ENCODE peak calls at places on chromosomes 4 and X, in eight cellular contexts. One of them, this sample, is unnamed.

GRCh38 chrX:151828434-151829080 is 84.1 kb upstream of the MAGEA4 start:
- DNase-seq in Right ventricle myocardium superior: no peak
- DNase-seq in fibroblast of lung: no peak
- DNase-seq in MV-4-11: no peak
- DNase-seq in naive thymus-derived CD8-positive, alpha-beta T cell: no peak
- DNase-seq in foreskin fibroblast: peak; percentile 11
- DNase-seq in stimulated activated CD4-positive, alpha-beta T cell treated with anti-CD3 and anti-CD28 coated beads, TNF-alpha, amount 100 ng/mL, for 48 hours: no peak
- DNase-seq in nephron progenitor cell: no peak
- DNase-seq in this sample: no peak

GRCh38 chrX:19839770-19840254 is 47.6 kb downstream of the SH3KBP1 start:
- DNase-seq in Right ventricle myocardium superior: no peak
- DNase-seq in fibroblast of lung: no peak
- DNase-seq in MV-4-11: peak; percentile 49
- DNase-seq in naive thymus-derived CD8-positive, alpha-beta T cell: no peak
- DNase-seq in foreskin fibroblast: no peak
- DNase-seq in stimulated activated CD4-positive, alpha-beta T cell treated with anti-CD3 and anti-CD28 coated beads, TNF-alpha, amount 100 ng/mL, for 48 hours: no peak
- DNase-seq in nephron progenitor cell: no peak
- DNase-seq in this sample: no peak

GRCh38 chrX:100872161-100872560 is 2.0 kb downstream of the NOX1 start:
- DNase-seq in Right ventricle myocardium superior: no peak
- DNase-seq in fibroblast of lung: peak; percentile 28
- DNase-seq in MV-4-11: no peak
- DNase-seq in naive thymus-derived CD8-positive, alpha-beta T cell: no peak
- DNase-seq in foreskin fibroblast: no peak
- DNase-seq in stimulated activated CD4-positive, alpha-beta T cell treated with anti-CD3 and anti-CD28 coated beads, TNF-alpha, amount 100 ng/mL, for 48 hours: no peak
- DNase-seq in nephron progenitor cell: no peak
- DNase-seq in this sample: no peak

GRCh38 chr4:145679520-145679919 is 426 bp upstream of the C4orf51 start:
- DNase-seq in Right ventricle myocardium superior: peak; percentile 46
- DNase-seq in fibroblast of lung: peak; percentile 86
- DNase-seq in MV-4-11: no peak
- DNase-seq in naive thymus-derived CD8-positive, alpha-beta T cell: no peak
- DNase-seq in foreskin fibroblast: peak; percentile 89
- DNase-seq in stimulated activated CD4-positive, alpha-beta T cell treated with anti-CD3 and anti-CD28 coated beads, TNF-alpha, amount 100 ng/mL, for 48 hours: no peak
- DNase-seq in nephron progenitor cell: peak; percentile 16
- DNase-seq in this sample: no peak

GRCh38 chr4:105719214-105719613 is 10.6 kb downstream of the GSTCD start:
- DNase-seq in Right ventricle myocardium superior: no peak
- DNase-seq in fibroblast of lung: no peak
- DNase-seq in MV-4-11: no peak
- DNase-seq in naive thymus-derived CD8-positive, alpha-beta T cell: no peak
- DNase-seq in foreskin fibroblast: no peak
- DNase-seq in stimulated activated CD4-positive, alpha-beta T cell treated with anti-CD3 and anti-CD28 coated beads, TNF-alpha, amount 100 ng/mL, for 48 hours: no peak
- DNase-seq in nephron progenitor cell: no peak
- DNase-seq in this sample: no peak

GRCh38 chrX:9534686-9535085 is 69.8 kb downstream of the TBL1X start:
- DNase-seq in Right ventricle myocardium superior: no peak
- DNase-seq in fibroblast of lung: peak; percentile 63
- DNase-seq in MV-4-11: no peak
- DNase-seq in naive thymus-derived CD8-positive, alpha-beta T cell: no peak
- DNase-seq in foreskin fibroblast: peak; percentile 40
- DNase-seq in stimulated activated CD4-positive, alpha-beta T cell treated with anti-CD3 and anti-CD28 coated beads, TNF-alpha, amount 100 ng/mL, for 48 hours: no peak
- DNase-seq in nephron progenitor cell: no peak
- DNase-seq in this sample: no peak

GRCh38 chr4:169414913-169415312 is 144.2 kb upstream of the SH3RF1 start:
- DNase-seq in Right ventricle myocardium superior: no peak
- DNase-seq in fibroblast of lung: no peak
- DNase-seq in MV-4-11: no peak
- DNase-seq in naive thymus-derived CD8-positive, alpha-beta T cell: no peak
- DNase-seq in foreskin fibroblast: no peak
- DNase-seq in stimulated activated CD4-positive, alpha-beta T cell treated with anti-CD3 and anti-CD28 coated beads, TNF-alpha, amount 100 ng/mL, for 48 hours: no peak
- DNase-seq in nephron progenitor cell: no peak
- DNase-seq in this sample: no peak

GRCh38 chrX:43745938-43746721 is 90.0 kb downstream of the MAOA start:
- DNase-seq in Right ventricle myocardium superior: no peak
- DNase-seq in fibroblast of lung: no peak
- DNase-seq in MV-4-11: no peak
- DNase-seq in naive thymus-derived CD8-positive, alpha-beta T cell: no peak
- DNase-seq in foreskin fibroblast: peak; percentile 9
- DNase-seq in stimulated activated CD4-positive, alpha-beta T cell treated with anti-CD3 and anti-CD28 coated beads, TNF-alpha, amount 100 ng/mL, for 48 hours: no peak
- DNase-seq in nephron progenitor cell: no peak
- DNase-seq in this sample: no peak

GRCh38 chr4:42151568-42152506 is 618 bp downstream of the BEND4 start:
- DNase-seq in Right ventricle myocardium superior: no peak
- DNase-seq in fibroblast of lung: no peak
- DNase-seq in MV-4-11: no peak
- DNase-seq in naive thymus-derived CD8-positive, alpha-beta T cell: peak; percentile 8
- DNase-seq in foreskin fibroblast: no peak
- DNase-seq in stimulated activated CD4-positive, alpha-beta T cell treated with anti-CD3 and anti-CD28 coated beads, TNF-alpha, amount 100 ng/mL, for 48 hours: peak; percentile 15
- DNase-seq in nephron progenitor cell: peak; percentile 69
- DNase-seq in this sample: peak; percentile 18

GRCh38 chr4:13656569-13656988 is 29.1 kb upstream of the BOD1L1 start:
- DNase-seq in Right ventricle myocardium superior: peak; percentile 68
- DNase-seq in fibroblast of lung: peak; percentile 81
- DNase-seq in MV-4-11: peak; percentile 37
- DNase-seq in naive thymus-derived CD8-positive, alpha-beta T cell: peak; percentile 31
- DNase-seq in foreskin fibroblast: peak; percentile 49
- DNase-seq in stimulated activated CD4-positive, alpha-beta T cell treated with anti-CD3 and anti-CD28 coated beads, TNF-alpha, amount 100 ng/mL, for 48 hours: peak; percentile 65
- DNase-seq in nephron progenitor cell: peak; percentile 57
- DNase-seq in this sample: peak; percentile 59

GRCh38 chr4:187550256-187550950 is 445.2 kb upstream of the ZFP42 start:
- DNase-seq in Right ventricle myocardium superior: no peak
- DNase-seq in fibroblast of lung: no peak
- DNase-seq in MV-4-11: no peak
- DNase-seq in naive thymus-derived CD8-positive, alpha-beta T cell: no peak
- DNase-seq in foreskin fibroblast: peak; percentile 70
- DNase-seq in stimulated activated CD4-positive, alpha-beta T cell treated with anti-CD3 and anti-CD28 coated beads, TNF-alpha, amount 100 ng/mL, for 48 hours: no peak
- DNase-seq in nephron progenitor cell: no peak
- DNase-seq in this sample: no peak

GRCh38 chr4:10074767-10075105 is 41.9 kb downstream of the WDR1 start:
- DNase-seq in Right ventricle myocardium superior: no peak
- DNase-seq in fibroblast of lung: peak; percentile 60
- DNase-seq in MV-4-11: peak; percentile 7
- DNase-seq in naive thymus-derived CD8-positive, alpha-beta T cell: no peak
- DNase-seq in foreskin fibroblast: peak; percentile 47
- DNase-seq in stimulated activated CD4-positive, alpha-beta T cell treated with anti-CD3 and anti-CD28 coated beads, TNF-alpha, amount 100 ng/mL, for 48 hours: no peak
- DNase-seq in nephron progenitor cell: no peak
- DNase-seq in this sample: no peak